ENCODE peak calls at places on chromosomes 16 and 17, in seven cellular contexts. F is pancreas, Y is tibial artery, O is GM23338, E is mammary epithelial cell, V is endothelial cell of umbilical vein, M is spleen. N is an unnamed sample.

GRCh38 chr16:84423416-84423837 is 55.1 kb downstream of the ATP2C2 start:
- DNase-seq in F (peak; percentile 26), E (peak; percentile 48), O (peak; percentile 69), V (peak; percentile 14), M (no peak), Y (no peak), N (no peak)

GRCh38 chr16:53055603-53056527 is 1.1 kb downstream of the CHD9 start:
- DNase-seq in Y (no peak), E (peak; percentile 47), F (no peak), M (no peak), O (peak; percentile 83), V (peak; percentile 69), N (no peak)

GRCh38 chr16:87131996-87132345 is 185.2 kb downstream of the C16orf95 start:
- DNase-seq in V (no peak), Y (peak; percentile 38), O (no peak), M (peak; percentile 15), E (no peak), F (no peak), N (no peak)

GRCh38 chr17:45334231-45334630 is 17.4 kb upstream of the MAP3K14 start:
- DNase-seq in E (no peak), F (peak; percentile 18), O (no peak), M (no peak), Y (peak; percentile 42), V (no peak), N (no peak)

GRCh38 chr17:29911641-29912177 is 18.3 kb downstream of the SSH2 start:
- DNase-seq in Y (no peak), F (no peak), E (no peak), V (no peak), M (no peak), O (no peak), N (no peak)

GRCh38 chr16:57409870-57410585 is 5.5 kb downstream of the CCL17 start:
- DNase-seq in V (no peak), Y (peak; percentile 61), E (no peak), F (peak; percentile 44), M (no peak), O (no peak), N (no peak)

GRCh38 chr17:81720267-81721071 is 8.4 kb downstream of the SLC25A10 start:
- DNase-seq in Y (no peak), V (no peak), F (peak; percentile 58), E (no peak), M (no peak), O (no peak), N (no peak)

GRCh38 chr17:57985675-57985974 is 2.4 kb downstream of the VEZF1 start:
- DNase-seq in V (peak; percentile 50), O (no peak), E (peak; percentile 82), Y (no peak), F (no peak), M (no peak), N (no peak)

GRCh38 chr16:78072275-78072674 is 27.2 kb upstream of the WWOX start:
- DNase-seq in Y (no peak), E (no peak), F (no peak), O (peak; percentile 90), M (no peak), V (no peak), N (no peak)

GRCh38 chr17:79562806-79563141 is 48.1 kb downstream of the RBFOX3 start:
- DNase-seq in E (no peak), O (no peak), Y (no peak), F (no peak), V (no peak), M (peak; percentile 13), N (no peak)

GRCh38 chr16:50169555-50170096 is 16.5 kb downstream of the TENT4B start:
- DNase-seq in V (no peak), O (no peak), M (no peak), E (no peak), F (no peak), Y (no peak), N (no peak)

GRCh38 chr17:27217631-27218030 is 76.3 kb upstream of the WSB1 start:
- DNase-seq in M (no peak), O (no peak), E (no peak), Y (no peak), V (no peak), F (no peak), N (no peak)

GRCh38 chr16:2815299-2815771 is 1.7 kb upstream of the PRSS21 start:
- DNase-seq in O (no peak), Y (no peak), V (no peak), M (peak; percentile 35), F (peak; percentile 43), E (no peak), N (no peak)

GRCh38 chr17:7767425-7768021 is 50.0 kb downstream of the DNAH2 start:
- DNase-seq in O (no peak), M (peak; percentile 39), V (no peak), F (peak; percentile 68), Y (no peak), E (no peak), N (peak; percentile 49)

GRCh38 chr16:64391009-64391663 is 730.7 kb downstream of the CDH11 start:
- DNase-seq in E (no peak), Y (no peak), F (no peak), V (peak; percentile 59), O (no peak), M (no peak), N (no peak)

GRCh38 chr17:71709974-71710373 is 410.8 kb upstream of the SOX9 start:
- DNase-seq in V (no peak), E (no peak), O (peak; percentile 1), F (no peak), Y (no peak), M (no peak), N (no peak)

GRCh38 chr17:49437696-49438438 is 23.2 kb upstream of the PHB1 start:
- DNase-seq in O (no peak), M (no peak), V (no peak), Y (no peak), F (no peak), E (no peak), N (no peak)

GRCh38 chr17:62080647-62081046 is 15.6 kb upstream of the MED13 start:
- DNase-seq in M (no peak), V (no peak), F (no peak), O (no peak), Y (no peak), E (no peak), N (no peak)

GRCh38 chr17:27889711-27890251 is 3.4 kb downstream of the LYRM9 start:
- DNase-seq in E (no peak), O (no peak), F (no peak), V (no peak), M (no peak), Y (no peak), N (no peak)

DNA sequence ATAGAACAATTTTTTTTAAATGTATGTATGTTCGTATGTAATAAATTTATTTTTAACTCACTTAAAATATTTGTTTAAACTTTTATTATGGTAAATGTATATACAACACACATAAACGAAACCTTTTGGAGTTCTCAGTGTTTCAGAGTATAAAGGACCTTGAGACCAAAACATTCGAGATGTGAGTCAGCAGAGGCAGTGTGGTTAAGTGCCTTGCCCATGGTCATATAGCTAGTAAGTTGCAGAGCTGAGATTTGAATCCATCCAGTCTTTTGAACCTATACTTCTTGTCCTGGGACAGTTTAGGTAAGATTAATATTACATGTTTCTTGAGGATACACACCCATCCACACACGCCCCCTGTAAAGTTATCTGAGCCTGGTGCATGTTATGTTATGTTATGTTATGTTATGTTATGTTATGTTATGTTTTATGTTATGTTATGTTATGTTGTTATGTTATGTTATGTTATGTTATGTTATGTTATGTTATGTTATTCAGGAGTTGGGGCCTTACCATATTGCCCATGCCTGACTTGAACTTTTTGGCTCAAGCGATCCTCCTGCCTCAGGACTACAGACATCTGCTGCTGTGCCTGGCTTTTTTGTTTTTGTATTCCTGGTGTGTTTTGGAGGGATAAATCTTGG is 41.8 kb downstream of the TNRC6A start:
- DNase-seq in M (no peak), V (no peak), F (no peak), E (no peak), O (no peak), Y (no peak), N (no peak)
- H3K27ac ChIP-seq in M (no peak overlapping the region), V (no peak overlapping the region), F (no peak overlapping the region), E (no peak overlapping the region), O (peak overlapping the region; percentile 48), Y (peak overlapping the region; percentile 13), N (no peak overlapping the region)

DNA sequence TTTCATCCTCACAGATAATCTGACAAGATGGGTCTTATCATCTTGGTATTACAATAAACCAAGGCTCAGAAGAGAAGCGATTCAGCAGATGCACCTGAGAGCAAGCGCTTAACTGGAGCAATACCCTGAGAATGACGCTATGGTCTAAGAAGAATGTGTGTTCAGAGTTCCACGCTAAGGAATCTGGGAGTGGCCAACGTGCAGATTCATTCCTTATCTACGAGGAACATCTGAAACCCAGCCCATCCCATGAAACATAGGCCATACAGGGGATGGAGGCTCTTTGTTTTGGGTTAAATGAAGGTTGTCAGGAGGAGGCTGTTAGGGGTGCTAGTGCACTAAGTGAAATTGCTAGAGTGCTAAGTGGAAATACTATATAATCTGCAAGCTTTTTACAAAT is 28.5 kb upstream of the KDM8 start:
- DNase-seq in Y (no peak), F (no peak), E (peak; percentile 70), M (no peak), O (no peak), V (no peak), N (no peak)
- H3K4me3 ChIP-seq in Y (no peak overlapping the region), F (no peak overlapping the region), E (no peak overlapping the region), M (no peak overlapping the region), O (no peak overlapping the region), V (no peak overlapping the region), N (no peak overlapping the region)

DNA sequence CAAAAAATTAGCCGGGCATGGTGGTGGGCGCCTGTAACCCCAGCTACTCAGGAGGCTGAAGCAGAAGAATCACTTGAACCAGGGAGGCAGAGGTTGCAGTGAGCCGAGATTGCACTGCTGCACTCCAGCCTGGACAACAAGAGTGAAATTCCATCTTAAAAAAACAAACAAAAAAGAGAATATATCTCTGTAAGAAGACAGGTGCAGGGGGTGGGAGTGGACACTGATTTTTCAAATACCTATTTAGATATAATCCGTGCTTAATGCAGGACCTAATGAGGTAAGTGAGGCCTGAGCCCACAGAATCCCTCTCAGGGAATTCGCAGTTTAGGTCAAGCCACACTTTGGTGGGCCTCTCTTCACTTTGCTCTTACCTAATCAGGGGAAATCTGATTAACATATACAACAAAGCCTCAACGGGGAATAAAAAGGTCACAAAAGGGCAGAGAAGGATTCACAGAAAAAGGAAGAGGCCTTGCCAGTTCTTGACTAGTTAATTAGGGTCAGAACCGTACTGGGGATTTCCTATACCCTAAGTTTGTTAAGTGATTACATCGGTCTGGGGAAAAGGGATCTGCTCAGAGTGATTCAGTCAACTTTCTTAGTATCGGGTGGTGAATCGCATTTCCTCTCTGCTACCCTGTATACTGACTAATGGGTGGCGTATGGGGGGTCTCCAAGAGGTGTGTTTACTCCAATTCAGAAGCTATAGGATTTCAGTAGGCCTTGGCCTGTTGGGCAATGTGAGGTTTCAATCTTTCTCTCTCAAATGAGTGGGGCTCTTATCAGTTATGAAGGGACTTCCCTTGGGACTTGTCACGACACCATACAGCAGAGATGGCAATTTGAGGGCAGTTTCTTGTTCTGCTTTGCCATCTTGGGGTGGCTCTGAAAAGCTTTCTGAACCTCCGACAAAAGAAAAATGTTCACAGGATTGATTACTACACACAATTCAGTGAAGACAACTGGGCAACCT is 1.9 kb upstream of the NFAT5 start:
- DNase-seq in V (peak; percentile 69), O (peak; percentile 83), E (peak; percentile 85), M (no peak), Y (no peak), F (no peak), N (no peak)
- H3K27ac ChIP-seq in V (peak overlapping the region; percentile 83), O (peak overlapping the region; percentile 2), E (peak overlapping the region; percentile 93), M (peak overlapping the region; percentile 96), Y (no peak overlapping the region), F (no peak overlapping the region), N (no peak overlapping the region)

DNA sequence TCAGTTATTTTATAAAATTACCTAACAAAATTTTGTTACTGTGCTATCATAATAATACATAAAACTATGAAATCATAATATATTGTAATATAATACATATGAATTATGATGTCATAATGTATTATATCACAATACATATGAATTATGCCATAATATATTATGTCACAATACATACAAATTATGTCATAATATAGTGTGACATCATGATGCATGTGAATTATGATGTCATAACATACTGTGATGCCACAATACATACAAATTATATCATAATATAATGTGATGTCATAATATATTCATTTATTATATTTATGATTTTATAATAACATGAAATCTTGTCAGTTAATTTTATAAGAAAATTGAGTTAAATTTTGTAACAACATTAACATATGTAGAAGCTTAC is 2021.6 kb downstream of the TP53TG3F start:
- DNase-seq in O (no peak), F (no peak), M (no peak), Y (no peak), V (no peak), E (no peak), N (no peak)
- H3K4me3 ChIP-seq in O (no peak overlapping the region), F (no peak overlapping the region), M (no peak overlapping the region), Y (no peak overlapping the region), V (no peak overlapping the region), E (no peak overlapping the region), N (no peak overlapping the region)